ENCODE peak calls at places on chromosome 12, in seven cellular contexts. S, H, B, O, L, M and X are unnamed samples.

GRCh38 chr12:6047249-6048227 is 76.9 kb downstream of the VWF start:
- DNase-seq in S (peak), H (no peak), B (peak), O (no peak), L (no peak), M (no peak), X (no peak)

GRCh38 chr12:124388679-124389536 is 94.0 kb downstream of the RFLNA start:
- DNase-seq in S (no peak), H (peak), B (peak), O (peak), L (peak), M (peak), X (peak)

GRCh38 chr12:96445743-96446655 is 43.4 kb upstream of the CFAP54 start:
- DNase-seq in S (no peak), H (no peak), B (peak), O (no peak), L (no peak), M (no peak), X (no peak)

GRCh38 chr12:78562358-78563205 is 302.0 kb upstream of the SYT1 start:
- DNase-seq in S (peak), H (no peak), B (peak), O (no peak), L (no peak), M (no peak), X (no peak)

GRCh38 chr12:28083816-28084678 is 106.2 kb upstream of the CCDC91 start:
- DNase-seq in S (no peak), H (no peak), B (no peak), O (no peak), L (no peak), M (no peak), X (no peak)

GRCh38 chr12:100675432-100675831 is 101.9 kb downstream of the GAS2L3 start:
- DNase-seq in S (peak), H (no peak), B (peak), O (no peak), L (no peak), M (no peak), X (no peak)

GRCh38 chr12:113422030-113422900 is at the start of gene SDSL:
- DNase-seq in S (peak), H (peak), B (peak), O (peak), L (peak), M (no peak), X (peak)

GRCh38 chr12:80316141-80316700 is 127.8 kb upstream of the PTPRQ start:
- DNase-seq in S (peak), H (no peak), B (no peak), O (no peak), L (no peak), M (no peak), X (no peak)

GRCh38 chr12:111503116-111503515 is 96.0 kb downstream of the ATXN2 start:
- DNase-seq in S (no peak), H (no peak), B (peak), O (no peak), L (no peak), M (no peak), X (no peak)

GRCh38 chr12:124506145-124506831 is 61.1 kb downstream of the NCOR2 start:
- DNase-seq in S (peak), H (no peak), B (no peak), O (peak), L (no peak), M (no peak), X (no peak)

GRCh38 chr12:120799417-120800045 is 73.9 kb downstream of the ACADS start:
- DNase-seq in S (no peak), H (no peak), B (no peak), O (no peak), L (no peak), M (no peak), X (no peak)